ENCODE peak calls at places on chromosomes 12 and 14, in eight cellular contexts. Y is A549; S is effector memory CD8-positive, alpha-beta T cell; G is activated T-cell treated with anti-CD3 and anti-CD28 coated beads for 4 hours; O is foreskin fibroblast; J is NCI-H1105; P is A172; C is Karpas-422. R is an unnamed sample.

GRCh38 chr12:227286-227915 is 13.4 kb upstream of the SLC6A12 start:
- DNase-seq in Y (no peak), S (no peak), G (no peak), O (no peak), J (no peak), P (no peak), C (no peak), R (no peak)

GRCh38 chr12:9971158-9971557 is at the start of gene CLEC12A:
- DNase-seq in Y (no peak), S (no peak), G (no peak), O (no peak), J (no peak), P (no peak), C (no peak), R (no peak)

GRCh38 chr12:76520348-76520747 is 39.2 kb downstream of the OSBPL8 start:
- DNase-seq in Y (no peak), S (no peak), G (no peak), O (no peak), J (no peak), P (no peak), C (no peak), R (no peak)

GRCh38 chr12:76329163-76329562 is 19.1 kb downstream of the BBS10 start:
- DNase-seq in Y (peak), S (no peak), G (no peak), O (peak), J (no peak), P (peak), C (no peak), R (peak)

GRCh38 chr14:46063872-46064271 is 587.7 kb downstream of the RPL10L start:
- DNase-seq in Y (peak), S (no peak), G (no peak), O (no peak), J (peak), P (no peak), C (no peak), R (no peak)

GRCh38 chr12:91272456-91273063 is 89.9 kb upstream of the DCN start:
- DNase-seq in Y (no peak), S (no peak), G (no peak), O (no peak), J (no peak), P (no peak), C (no peak), R (no peak)

GRCh38 chr12:20567413-20567812 is 127.7 kb upstream of the SLCO1C1 start:
- DNase-seq in Y (peak), S (no peak), G (no peak), O (no peak), J (no peak), P (no peak), C (no peak), R (no peak)

GRCh38 chr12:58901664-58902063 is 18.6 kb downstream of the LRIG3 start:
- DNase-seq in Y (no peak), S (no peak), G (no peak), O (no peak), J (no peak), P (no peak), C (no peak), R (no peak)

GRCh38 chr14:34211732-34212131 is 250.3 kb downstream of the SPTSSA start:
- DNase-seq in Y (no peak), S (no peak), G (no peak), O (no peak), J (no peak), P (no peak), C (no peak), R (no peak)

GRCh38 chr12:52074006-52074405 is 4.2 kb downstream of the ATG101 start:
- DNase-seq in Y (no peak), S (no peak), G (no peak), O (peak), J (no peak), P (no peak), C (no peak), R (no peak)

GRCh38 chr12:122087431-122088180 is 9.1 kb downstream of the MLXIP start:
- DNase-seq in Y (no peak), S (no peak), G (no peak), O (no peak), J (no peak), P (no peak), C (no peak), R (no peak)

GRCh38 chr14:65478596-65478995 is 66.1 kb downstream of the FUT8 start:
- DNase-seq in Y (peak), S (no peak), G (no peak), O (no peak), J (peak), P (peak), C (no peak), R (peak)

GRCh38 chr12:131915000-131915689 is 13.9 kb upstream of the PUS1 start:
- DNase-seq in Y (no peak), S (no peak), G (no peak), O (no peak), J (no peak), P (no peak), C (no peak), R (no peak)

R was measured in RWPE1.